ENCODE peak calls at places on chromosomes 12 and 14, in six cellular contexts. H is adrenal gland, R is body of pancreas, M is stomach, L is HCT116, Y is sigmoid colon. I is an unnamed sample.

GRCh38 chr12:110199360-110200123 is 75.4 kb downstream of the IFT81 start:
- DNase-seq in Y (no peak), M (no peak), H (peak; percentile 36), R (no peak), L (no peak), I (no peak)

GRCh38 chr12:63382930-63383329 is 231.9 kb upstream of the AVPR1A start:
- DNase-seq in L (no peak), M (no peak), Y (no peak), H (no peak), R (no peak), I (no peak)

GRCh38 chr12:174596-174995 is 39.4 kb downstream of the SLC6A12 start:
- DNase-seq in H (no peak), M (no peak), L (no peak), Y (no peak), R (no peak), I (no peak)

GRCh38 chr14:99213101-99213500 is 58.9 kb downstream of the BCL11B start:
- DNase-seq in Y (no peak), L (no peak), R (no peak), M (no peak), H (no peak), I (no peak)

GRCh38 chr14:31042300-31042699 is 16.1 kb upstream of the STRN3 start:
- DNase-seq in R (no peak), L (no peak), Y (no peak), M (no peak), H (no peak), I (no peak)

GRCh38 chr12:6538420-6539275 is 4.3 kb downstream of the GAPDH start:
- DNase-seq in R (no peak), L (no peak), Y (peak; percentile 56), M (no peak), H (no peak), I (no peak)

GRCh38 chr12:16300706-16301105 is 23.2 kb upstream of the SLC15A5 start:
- DNase-seq in L (no peak), R (no peak), M (no peak), Y (peak; percentile 74), H (no peak), I (peak; percentile 14)

GRCh38 chr12:79058342-79058741 is 193.8 kb downstream of the SYT1 start:
- DNase-seq in M (no peak), Y (no peak), H (no peak), R (no peak), L (peak; percentile 77), I (no peak)

GRCh38 chr12:26226629-26227375 is 31.4 kb downstream of the SSPN start:
- DNase-seq in R (peak; percentile 33), M (peak; percentile 30), H (peak; percentile 49), L (no peak), Y (peak; percentile 73), I (no peak)

GRCh38 chr14:59161571-59162175 is 26.8 kb upstream of the DAAM1 start:
- DNase-seq in R (no peak), M (no peak), Y (no peak), H (no peak), L (peak; percentile 10), I (no peak)

GRCh38 chr12:127428420-127428819 is 838.5 kb upstream of the TMEM132C start:
- DNase-seq in H (no peak), L (no peak), Y (no peak), R (no peak), M (no peak), I (no peak)

GRCh38 chr12:127430401-127430800 is 836.6 kb upstream of the TMEM132C start:
- DNase-seq in H (no peak), L (no peak), R (no peak), Y (no peak), M (no peak), I (no peak)

GRCh38 chr12:127429556-127429955 is 837.4 kb upstream of the TMEM132C start:
- DNase-seq in L (no peak), H (no peak), M (no peak), R (no peak), Y (no peak), I (no peak)

GRCh38 chr12:127422935-127423585 is 843.9 kb upstream of the TMEM132C start:
- DNase-seq in R (no peak), Y (no peak), L (no peak), H (no peak), M (no peak), I (no peak)

DNA sequence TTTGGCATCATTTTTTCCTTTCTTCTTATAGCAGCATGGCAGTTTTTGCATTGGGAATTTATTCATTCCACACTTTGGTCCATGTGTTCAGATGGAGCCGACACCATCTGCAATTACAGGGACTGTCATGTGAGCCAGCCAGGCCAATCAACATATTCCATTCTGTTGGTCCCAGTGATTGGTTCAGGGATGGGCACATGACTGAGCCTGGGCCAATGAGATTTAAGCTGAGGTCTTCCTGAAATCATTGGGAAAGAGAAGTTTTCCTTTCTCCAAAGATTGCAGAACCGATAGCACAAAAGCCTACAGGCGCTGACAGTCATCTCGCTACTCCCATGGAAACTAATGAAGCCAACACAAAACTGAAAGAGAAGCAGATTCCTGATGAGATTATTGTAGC is 841.5 kb upstream of the TMEM132C start:
- DNase-seq in M (no peak), Y (no peak), L (no peak), R (no peak), H (no peak), I (no peak)
- H3K4me3 ChIP-seq in M (no peak overlapping the region), Y (no peak overlapping the region), L (no peak overlapping the region), R (no peak overlapping the region), H (no peak overlapping the region), I (no peak overlapping the region)

GRCh38 chr14:65043893-65044595 is 57.3 kb downstream of the FNTB start:
- DNase-seq in Y (no peak), L (no peak), R (no peak), H (no peak), M (no peak), I (no peak)

GRCh38 chr14:65042731-65043372 is 56.2 kb downstream of the FNTB start:
- DNase-seq in M (peak; percentile 24), H (no peak), R (no peak), L (no peak), Y (no peak), I (peak; percentile 13)

GRCh38 chr14:65045691-65046090 is 56.6 kb downstream of the MAX start:
- DNase-seq in H (no peak), R (no peak), L (no peak), M (no peak), Y (no peak), I (no peak)

GRCh38 chr14:65045011-65045410 is 57.3 kb downstream of the MAX start:
- DNase-seq in R (no peak), M (no peak), Y (no peak), L (no peak), H (no peak), I (no peak)

GRCh38 chr14:65044596-65044959 is 57.7 kb downstream of the MAX start:
- DNase-seq in M (no peak), Y (no peak), L (no peak), H (peak; percentile 22), R (no peak), I (no peak)
- TF ChIP-seq POLR2A in M (no peak), Y (no peak), L (no peak), H (no peak), R (no peak), I (no peak)

GRCh38 chr12:27969901-27970390 is 2.6 kb downstream of the PTHLH start:
- DNase-seq in H (peak; percentile 43), M (peak; percentile 72), Y (peak; percentile 74), R (peak; percentile 74), L (peak; percentile 45), I (no peak)

GRCh38 chr12:27970391-27970980 is 2.0 kb downstream of the PTHLH start:
- DNase-seq in H (peak; percentile 14), M (no peak), R (no peak), Y (peak; percentile 74), L (no peak), I (no peak)

GRCh38 chr12:27967551-27968054 is 4.9 kb downstream of the PTHLH start:
- DNase-seq in H (no peak), Y (no peak), L (no peak), M (no peak), R (no peak), I (no peak)

GRCh38 chr12:27970981-27971489 is 1.5 kb downstream of the PTHLH start:
- DNase-seq in R (peak; percentile 14), M (no peak), L (no peak), H (no peak), Y (no peak), I (no peak)

DNA sequence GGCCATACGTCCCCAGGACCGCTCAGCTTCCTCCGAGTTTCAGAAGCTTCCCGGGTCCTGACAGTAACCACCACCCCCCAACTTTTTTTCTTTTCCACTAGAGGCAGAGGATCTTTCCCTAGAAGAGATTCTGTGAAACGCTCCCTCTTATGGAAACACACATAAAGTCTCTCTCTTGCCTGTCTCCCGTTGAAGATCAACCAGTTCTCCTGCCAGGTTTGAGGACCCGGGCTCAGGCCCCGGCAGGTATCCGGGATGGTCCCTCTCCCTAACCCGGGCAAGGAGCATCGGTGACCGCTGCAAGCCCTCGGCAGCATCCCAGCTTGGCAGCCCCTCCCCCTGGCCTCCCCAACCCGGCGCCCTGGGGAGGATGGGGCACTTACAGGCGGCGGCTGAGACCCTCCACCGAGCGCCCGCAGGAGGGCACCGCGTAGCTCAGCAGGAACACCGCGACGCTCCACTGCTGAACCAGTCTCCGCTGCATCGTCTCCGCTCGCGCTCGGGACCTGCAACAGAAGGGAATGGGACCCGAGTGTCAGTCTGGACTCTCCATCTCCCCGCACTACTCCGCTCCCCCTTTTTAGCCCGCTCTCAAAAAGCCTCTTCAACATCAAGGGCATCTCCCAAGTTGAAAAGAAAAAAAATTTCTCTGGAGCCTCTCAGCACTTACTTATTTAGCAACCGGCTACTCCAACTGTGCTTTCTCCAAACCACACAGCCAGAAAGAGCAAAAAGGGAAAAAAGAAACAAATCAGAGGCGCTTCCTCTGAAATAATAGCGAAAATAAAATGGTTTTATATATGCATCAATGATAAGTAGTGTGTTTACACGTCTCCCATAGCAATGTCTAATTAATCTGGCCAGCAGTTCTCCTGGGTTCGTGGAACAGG is 3.3 kb downstream of the PTHLH start:
- DNase-seq in H (no peak), M (no peak), Y (peak; percentile 65), R (peak; percentile 18), L (no peak), I (no peak)
- TF ChIP-seq CTCF in H (no peak), M (no peak), Y (no peak), R (no peak), L (no peak), I (no peak)

GRCh38 chr12:45669762-45670161 is 59.7 kb upstream of the ARID2 start:
- DNase-seq in R (no peak), Y (no peak), M (no peak), L (no peak), H (no peak), I (no peak)

GRCh38 chr12:45670339-45671065 is 59.0 kb upstream of the ARID2 start:
- DNase-seq in M (no peak), Y (no peak), L (no peak), H (no peak), R (no peak), I (no peak)

GRCh38 chr12:45668641-45669040 is 60.9 kb upstream of the ARID2 start:
- DNase-seq in L (no peak), M (no peak), R (no peak), H (no peak), Y (no peak), I (no peak)

GRCh38 chr12:45667761-45668160 is 61.7 kb upstream of the ARID2 start:
- DNase-seq in Y (no peak), M (no peak), H (no peak), L (no peak), R (no peak), I (no peak)

DNA sequence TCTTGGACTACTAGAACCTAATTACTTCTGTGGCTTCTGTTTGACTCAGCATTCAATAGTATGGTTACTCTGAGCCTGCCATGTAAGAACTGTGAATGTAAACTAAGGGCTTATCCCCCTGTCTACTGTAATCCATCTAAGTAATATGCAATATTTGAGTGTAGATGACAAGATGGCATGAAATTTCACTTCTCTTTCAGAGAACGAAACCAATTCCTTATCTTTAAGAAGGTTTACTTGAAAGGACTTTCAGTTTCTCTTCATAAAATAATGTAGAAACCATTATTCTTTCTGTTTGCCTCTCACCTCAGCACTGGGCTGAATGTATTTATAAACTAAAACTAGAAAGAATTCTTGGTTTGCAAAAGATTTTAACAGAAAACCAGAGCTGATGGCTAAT is 60.4 kb upstream of the ARID2 start:
- DNase-seq in L (no peak), R (no peak), M (no peak), Y (no peak), H (no peak), I (no peak)
- H3K4me3 ChIP-seq in L (no peak overlapping the region), R (no peak overlapping the region), M (peak overlapping the region; percentile 17), Y (no peak overlapping the region), H (no peak overlapping the region), I (no peak overlapping the region)